ENCODE peak calls at places on chromosomes 3 and 15, in nine cellular contexts. One of them, this sample, is unnamed. For H3K27me3 and H3K4me1, the result is how much of the 10 kb centered on the place peaks cover.

GRCh38 chr3:153045150-153045549 is 116.9 kb upstream of the RAP2B start:
- DNase-seq in sigmoid colon: no peak
- DNase-seq in IMR-90: no peak
- DNase-seq in ovary: no peak
- DNase-seq in Peyer's patch: no peak
- DNase-seq in heart left ventricle: no peak
- DNase-seq in uterus: no peak
- DNase-seq in thyroid gland: no peak
- DNase-seq in adrenal gland: no peak
- DNase-seq in this sample: no peak

GRCh38 chr3:42729404-42730145 is 27.0 kb upstream of the HHATL start:
- DNase-seq in adrenal gland: peak
- DNase-seq in uterus: no peak
- DNase-seq in thyroid gland: peak
- DNase-seq in sigmoid colon: peak
- DNase-seq in ovary: no peak
- DNase-seq in heart left ventricle: peak
- DNase-seq in IMR-90: no peak
- DNase-seq in Peyer's patch: no peak
- DNase-seq in this sample: no peak

GRCh38 chr15:91412529-91412928 is 312.5 kb downstream of the SV2B start:
- DNase-seq in Peyer's patch: no peak
- DNase-seq in ovary: no peak
- DNase-seq in uterus: no peak
- DNase-seq in sigmoid colon: no peak
- DNase-seq in heart left ventricle: no peak
- DNase-seq in IMR-90: no peak
- DNase-seq in adrenal gland: no peak
- DNase-seq in thyroid gland: no peak
- DNase-seq in this sample: no peak

GRCh38 chr3:125032100-125032643 is 23.6 kb downstream of the HEG1 start:
- DNase-seq in adrenal gland: peak
- DNase-seq in ovary: no peak
- DNase-seq in IMR-90: no peak
- DNase-seq in heart left ventricle: no peak
- DNase-seq in uterus: no peak
- DNase-seq in thyroid gland: peak
- DNase-seq in sigmoid colon: no peak
- DNase-seq in Peyer's patch: no peak
- DNase-seq in this sample: no peak

GRCh38 chr3:177465243-177465642 is 268.0 kb upstream of the TBL1XR1 start:
- DNase-seq in IMR-90: no peak
- DNase-seq in uterus: peak
- DNase-seq in ovary: peak
- DNase-seq in adrenal gland: no peak
- DNase-seq in heart left ventricle: peak
- DNase-seq in thyroid gland: peak
- DNase-seq in sigmoid colon: peak
- DNase-seq in Peyer's patch: no peak
- DNase-seq in this sample: no peak

GRCh38 chr15:57464480-57464879 is 88.2 kb downstream of the CGNL1 start:
- DNase-seq in Peyer's patch: no peak
- DNase-seq in IMR-90: no peak
- DNase-seq in uterus: no peak
- DNase-seq in sigmoid colon: no peak
- DNase-seq in adrenal gland: no peak
- DNase-seq in ovary: no peak
- DNase-seq in heart left ventricle: no peak
- DNase-seq in thyroid gland: no peak
- DNase-seq in this sample: no peak

GRCh38 chr3:133831966-133832801 is 26.6 kb downstream of the SRPRB start:
- DNase-seq in adrenal gland: peak
- DNase-seq in heart left ventricle: no peak
- DNase-seq in sigmoid colon: no peak
- DNase-seq in ovary: no peak
- DNase-seq in IMR-90: no peak
- DNase-seq in Peyer's patch: no peak
- DNase-seq in thyroid gland: no peak
- DNase-seq in uterus: no peak
- DNase-seq in this sample: no peak

GRCh38 chr3:4741404-4742307 is 237.6 kb upstream of the BHLHE40 start:
- DNase-seq in IMR-90: peak
- DNase-seq in ovary: peak
- DNase-seq in Peyer's patch: no peak
- DNase-seq in heart left ventricle: peak
- DNase-seq in thyroid gland: peak
- DNase-seq in uterus: peak
- DNase-seq in sigmoid colon: peak
- DNase-seq in adrenal gland: peak
- DNase-seq in this sample: peak

GRCh38 chr3:112767177-112767576 is 79.5 kb downstream of the CD200R1L start:
- DNase-seq in thyroid gland: no peak
- DNase-seq in uterus: no peak
- DNase-seq in Peyer's patch: no peak
- DNase-seq in sigmoid colon: no peak
- DNase-seq in ovary: no peak
- DNase-seq in heart left ventricle: no peak
- DNase-seq in adrenal gland: no peak
- DNase-seq in IMR-90: no peak
- DNase-seq in this sample: no peak

GRCh38 chr3:115901008-115901407 is 277.7 kb downstream of the GAP43 start:
- DNase-seq in sigmoid colon: no peak
- DNase-seq in uterus: no peak
- DNase-seq in heart left ventricle: no peak
- DNase-seq in Peyer's patch: no peak
- DNase-seq in IMR-90: no peak
- DNase-seq in thyroid gland: no peak
- DNase-seq in ovary: no peak
- DNase-seq in adrenal gland: no peak
- DNase-seq in this sample: no peak

GRCh38 chr15:76313731-76314130 is 2.5 kb upstream of the ETFA start:
- DNase-seq in heart left ventricle: no peak
- DNase-seq in sigmoid colon: no peak
- DNase-seq in uterus: no peak
- DNase-seq in adrenal gland: no peak
- DNase-seq in IMR-90: no peak
- DNase-seq in thyroid gland: no peak
- DNase-seq in ovary: no peak
- DNase-seq in Peyer's patch: no peak
- DNase-seq in this sample: no peak

GRCh38 chr3:106247902-106248684 is 379.3 kb upstream of the CBLB start:
- DNase-seq in IMR-90: peak
- DNase-seq in Peyer's patch: no peak
- DNase-seq in thyroid gland: no peak
- DNase-seq in adrenal gland: no peak
- DNase-seq in ovary: no peak
- DNase-seq in uterus: no peak
- DNase-seq in heart left ventricle: no peak
- DNase-seq in sigmoid colon: no peak
- DNase-seq in this sample: no peak

GRCh38 chr3:47376393-47376792 is 4.4 kb upstream of the PTPN23 start:
- DNase-seq in adrenal gland: no peak
- DNase-seq in ovary: no peak
- DNase-seq in thyroid gland: no peak
- DNase-seq in sigmoid colon: no peak
- DNase-seq in uterus: no peak
- DNase-seq in IMR-90: no peak
- DNase-seq in heart left ventricle: no peak
- DNase-seq in Peyer's patch: no peak
- DNase-seq in this sample: no peak

GRCh38 chr3:142028174-142028833 is 121.0 kb downstream of the TFDP2 start:
- DNase-seq in heart left ventricle: no peak
- DNase-seq in sigmoid colon: no peak
- DNase-seq in Peyer's patch: peak
- DNase-seq in uterus: peak
- DNase-seq in adrenal gland: no peak
- DNase-seq in thyroid gland: peak
- DNase-seq in ovary: no peak
- DNase-seq in IMR-90: peak
- DNase-seq in this sample: no peak

GRCh38 chr3:12782172-12782815 is 14.2 kb upstream of the CAND2 start:
- DNase-seq in sigmoid colon: no peak
- DNase-seq in heart left ventricle: no peak
- DNase-seq in thyroid gland: no peak
- DNase-seq in uterus: no peak
- DNase-seq in Peyer's patch: no peak
- DNase-seq in ovary: no peak
- DNase-seq in IMR-90: peak
- DNase-seq in adrenal gland: no peak
- DNase-seq in this sample: no peak

GRCh38 chr3:129315386-129315991 is 36.8 kb downstream of the HMCES start:
- DNase-seq in Peyer's patch: peak
- DNase-seq in adrenal gland: peak
- DNase-seq in IMR-90: peak
- DNase-seq in sigmoid colon: peak
- DNase-seq in thyroid gland: peak
- DNase-seq in uterus: peak
- DNase-seq in heart left ventricle: peak
- DNase-seq in ovary: no peak
- DNase-seq in this sample: no peak

GRCh38 chr15:88871313-88871712 is 24.0 kb downstream of the HAPLN3 start:
- DNase-seq in ovary: no peak
- DNase-seq in thyroid gland: no peak
- DNase-seq in Peyer's patch: no peak
- DNase-seq in sigmoid colon: no peak
- DNase-seq in uterus: no peak
- DNase-seq in adrenal gland: no peak
- DNase-seq in heart left ventricle: no peak
- DNase-seq in IMR-90: no peak
- DNase-seq in this sample: no peak

GRCh38 chr3:105614288-105615030 is 247.8 kb downstream of the ALCAM start:
- DNase-seq in IMR-90: peak
- DNase-seq in ovary: no peak
- DNase-seq in adrenal gland: no peak
- DNase-seq in heart left ventricle: no peak
- DNase-seq in sigmoid colon: no peak
- DNase-seq in Peyer's patch: no peak
- DNase-seq in uterus: no peak
- DNase-seq in thyroid gland: no peak
- DNase-seq in this sample: no peak

GRCh38 chr15:79321876-79322275 is 11.0 kb downstream of the TMED3 start:
- DNase-seq in IMR-90: no peak
- DNase-seq in ovary: no peak
- DNase-seq in uterus: no peak
- DNase-seq in adrenal gland: no peak
- DNase-seq in thyroid gland: no peak
- DNase-seq in heart left ventricle: no peak
- DNase-seq in sigmoid colon: no peak
- DNase-seq in Peyer's patch: no peak
- DNase-seq in this sample: no peak

GRCh38 chr3:14371573-14372474 is 30.6 kb upstream of the SLC6A6 start:
- DNase-seq in Peyer's patch: peak
- DNase-seq in heart left ventricle: peak
- DNase-seq in IMR-90: peak
- DNase-seq in adrenal gland: peak
- DNase-seq in ovary: no peak
- DNase-seq in uterus: peak
- DNase-seq in thyroid gland: peak
- DNase-seq in sigmoid colon: peak
- DNase-seq in this sample: peak

GRCh38 chr15:74122403-74123130 is 7.8 kb upstream of the ISLR2 start:
- DNase-seq in IMR-90: no peak
- DNase-seq in sigmoid colon: no peak
- DNase-seq in adrenal gland: no peak
- DNase-seq in heart left ventricle: no peak
- DNase-seq in thyroid gland: no peak
- DNase-seq in Peyer's patch: peak
- DNase-seq in ovary: no peak
- DNase-seq in uterus: no peak
- DNase-seq in this sample: no peak
- H3K27me3 ChIP-seq in IMR-90: half or more
- H3K27me3 ChIP-seq in sigmoid colon: under half
- H3K27me3 ChIP-seq in adrenal gland: under half
- H3K27me3 ChIP-seq in heart left ventricle: under half
- H3K27me3 ChIP-seq in thyroid gland: under half
- H3K27me3 ChIP-seq in Peyer's patch: under half
- H3K27me3 ChIP-seq in ovary: under half
- H3K27me3 ChIP-seq in uterus: under half
- H3K27me3 ChIP-seq in this sample: under half

GRCh38 chr3:123084738-123085237 is 18.0 kb downstream of the PDIA5 start:
- DNase-seq in IMR-90: peak
- DNase-seq in uterus: no peak
- DNase-seq in thyroid gland: peak
- DNase-seq in adrenal gland: peak
- DNase-seq in heart left ventricle: no peak
- DNase-seq in Peyer's patch: no peak
- DNase-seq in ovary: no peak
- DNase-seq in sigmoid colon: no peak
- DNase-seq in this sample: peak
- H3K4me1 ChIP-seq in IMR-90: under half
- H3K4me1 ChIP-seq in uterus: under half
- H3K4me1 ChIP-seq in thyroid gland: half or more
- H3K4me1 ChIP-seq in adrenal gland: half or more
- H3K4me1 ChIP-seq in heart left ventricle: under half
- H3K4me1 ChIP-seq in Peyer's patch: under half
- H3K4me1 ChIP-seq in ovary: under half
- H3K4me1 ChIP-seq in sigmoid colon: half or more
- H3K4me1 ChIP-seq in this sample: under half

DNA sequence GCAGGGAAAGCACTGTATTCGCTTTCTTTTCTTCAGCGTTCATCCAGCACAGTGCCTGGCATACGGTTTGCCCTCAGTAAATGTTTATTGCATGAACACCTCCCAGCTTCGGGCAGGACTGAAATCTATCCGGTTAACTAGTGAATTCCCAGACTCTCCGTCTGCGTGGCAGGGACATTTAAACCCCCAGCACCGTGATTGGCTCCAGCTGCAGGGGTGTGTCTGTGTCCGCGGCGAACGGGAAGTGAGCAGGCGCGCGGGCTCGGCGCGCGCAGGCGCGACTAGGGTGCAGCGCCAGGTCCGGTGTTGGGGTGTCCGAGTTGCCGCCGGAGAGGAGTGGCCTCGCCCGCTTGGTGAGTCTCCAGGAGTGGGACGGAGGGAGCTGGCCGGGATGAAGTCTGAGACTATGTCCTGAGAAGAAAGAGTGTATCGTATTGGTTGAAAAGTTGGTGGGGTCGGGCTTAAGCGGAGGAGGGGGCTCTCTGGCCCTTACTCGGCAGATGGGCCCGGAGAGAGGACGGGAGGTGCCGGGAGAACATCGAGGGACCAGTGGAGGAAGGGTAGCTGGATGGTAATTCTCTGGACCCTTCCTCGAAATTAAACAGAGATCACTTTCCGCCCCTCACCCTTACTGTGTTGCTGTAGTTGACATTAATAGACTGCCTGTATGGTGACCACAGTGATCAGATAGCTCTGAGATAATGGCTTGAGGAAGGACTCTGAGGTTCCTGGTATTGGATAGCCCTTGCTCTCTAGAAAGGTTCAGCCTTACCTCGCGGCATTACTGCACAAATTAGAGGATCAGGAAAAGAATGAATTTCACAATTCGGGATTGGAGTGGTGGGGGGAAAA is at the start of gene SNAP23:
- DNase-seq in thyroid gland: peak
- DNase-seq in sigmoid colon: peak
- DNase-seq in heart left ventricle: peak
- DNase-seq in ovary: peak
- DNase-seq in Peyer's patch: peak
- DNase-seq in uterus: peak
- DNase-seq in adrenal gland: peak
- DNase-seq in IMR-90: peak
- DNase-seq in this sample: peak
- TF ChIP-seq POLR2A in thyroid gland: no peak
- TF ChIP-seq POLR2A in sigmoid colon: peak
- TF ChIP-seq POLR2A in heart left ventricle: peak
- TF ChIP-seq POLR2A in ovary: peak
- TF ChIP-seq POLR2A in Peyer's patch: peak
- TF ChIP-seq POLR2A in uterus: peak
- TF ChIP-seq POLR2A in adrenal gland: peak
- TF ChIP-seq POLR2A in IMR-90: peak
- TF ChIP-seq POLR2A in this sample: peak

GRCh38 chr3:127628788-127629456 is at the start of gene PODXL2:
- DNase-seq in sigmoid colon: no peak
- DNase-seq in ovary: peak
- DNase-seq in uterus: no peak
- DNase-seq in heart left ventricle: peak
- DNase-seq in IMR-90: peak
- DNase-seq in Peyer's patch: no peak
- DNase-seq in thyroid gland: peak
- DNase-seq in adrenal gland: peak
- DNase-seq in this sample: no peak
- H3K27me3 ChIP-seq in sigmoid colon: under half
- H3K27me3 ChIP-seq in ovary: under half
- H3K27me3 ChIP-seq in uterus: under half
- H3K27me3 ChIP-seq in heart left ventricle: under half
- H3K27me3 ChIP-seq in IMR-90: under half
- H3K27me3 ChIP-seq in Peyer's patch: under half
- H3K27me3 ChIP-seq in thyroid gland: under half
- H3K27me3 ChIP-seq in adrenal gland: under half
- H3K27me3 ChIP-seq in this sample: under half

This sample was measured in right lobe of liver.